ENCODE peak calls at places on chromosomes 3 and 15, in six cellular contexts. V, Y, U, O, H and B are unnamed samples.

GRCh38 chr3:60743631-60744164 is 507.6 kb downstream of the FHIT start:
- DNase-seq in V (no peak), Y (no peak), U (peak), O (peak), H (no peak), B (no peak)

GRCh38 chr3:151228291-151229125 is 25.5 kb upstream of the GPR171 start:
- DNase-seq in V (no peak), Y (no peak), U (peak), O (peak), H (no peak), B (peak)

GRCh38 chr15:88071141-88071540 is 185.4 kb downstream of the NTRK3 start:
- DNase-seq in V (no peak), Y (no peak), U (no peak), O (no peak), H (no peak), B (no peak)

GRCh38 chr15:100298257-100298656 is 43.5 kb downstream of the ADAMTS17 start:
- DNase-seq in V (no peak), Y (no peak), U (no peak), O (no peak), H (no peak), B (no peak)

GRCh38 chr3:151169700-151170224 is 33.3 kb downstream of the GPR171 start:
- DNase-seq in V (peak), Y (peak), U (no peak), O (peak), H (no peak), B (no peak)

GRCh38 chr15:101174152-101174920 is 77.5 kb downstream of the CHSY1 start:
- DNase-seq in V (no peak), Y (no peak), U (no peak), O (no peak), H (no peak), B (no peak)

GRCh38 chr3:67083277-67083676 is 85.2 kb downstream of the KBTBD8 start:
- DNase-seq in V (no peak), Y (no peak), U (no peak), O (no peak), H (no peak), B (peak)

GRCh38 chr15:81567924-81568323 is 193.9 kb upstream of the TMC3 start:
- DNase-seq in V (no peak), Y (no peak), U (no peak), O (no peak), H (no peak), B (no peak)

GRCh38 chr3:196251918-196252317 is 35.6 kb downstream of the SLC51A start:
- DNase-seq in V (no peak), Y (no peak), U (no peak), O (no peak), H (no peak), B (no peak)

DNA sequence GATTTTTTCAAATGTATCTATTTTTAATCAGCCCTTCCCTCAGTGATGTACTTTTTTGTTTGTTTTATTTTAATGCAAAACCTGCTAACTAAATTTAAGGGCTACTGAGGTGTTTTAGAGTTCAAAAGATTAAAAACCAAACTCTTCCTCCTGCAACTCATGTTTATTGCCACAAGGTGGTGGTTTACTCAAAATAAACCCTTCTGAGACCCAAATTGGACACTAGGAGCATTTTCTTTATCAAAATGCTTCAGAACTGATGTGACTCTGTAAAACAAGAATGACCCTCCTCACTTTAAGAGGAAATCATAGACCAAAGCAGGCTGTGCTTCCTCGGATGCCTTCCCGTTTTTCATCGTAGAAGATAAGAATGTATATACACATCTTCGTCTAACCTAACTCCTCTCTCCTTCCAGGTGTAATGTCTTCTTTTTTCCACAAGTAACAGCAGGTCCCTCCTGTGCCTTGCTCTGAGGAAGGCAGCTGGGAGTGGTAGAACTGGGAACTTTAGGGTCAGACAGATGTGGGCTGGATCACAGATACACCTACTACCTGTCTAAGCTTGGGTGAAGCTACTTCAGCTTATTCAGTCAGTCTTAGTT is 2.9 kb upstream of the NME9 start:
- DNase-seq in V (no peak), Y (peak), U (peak), O (no peak), H (no peak), B (peak)
- TF ChIP-seq CTCF in V (peak), Y (no peak), U (peak), O (peak), H (no peak), B (peak)

GRCh38 chr3:48991851-48992545 is 2.0 kb downstream of the P4HTM start:
- DNase-seq in V (no peak), Y (no peak), U (no peak), O (no peak), H (no peak), B (peak)

GRCh38 chr3:48993834-48994233 is 3.8 kb downstream of the P4HTM start:
- DNase-seq in V (no peak), Y (no peak), U (no peak), O (no peak), H (no peak), B (no peak)

GRCh38 chr3:48990636-48991421 is 788 bp downstream of the P4HTM start:
- DNase-seq in V (peak), Y (peak), U (no peak), O (no peak), H (no peak), B (peak)

GRCh38 chr3:48989126-48989795 is 780 bp upstream of the P4HTM start:
- DNase-seq in V (no peak), Y (no peak), U (no peak), O (no peak), H (no peak), B (no peak)

DNA sequence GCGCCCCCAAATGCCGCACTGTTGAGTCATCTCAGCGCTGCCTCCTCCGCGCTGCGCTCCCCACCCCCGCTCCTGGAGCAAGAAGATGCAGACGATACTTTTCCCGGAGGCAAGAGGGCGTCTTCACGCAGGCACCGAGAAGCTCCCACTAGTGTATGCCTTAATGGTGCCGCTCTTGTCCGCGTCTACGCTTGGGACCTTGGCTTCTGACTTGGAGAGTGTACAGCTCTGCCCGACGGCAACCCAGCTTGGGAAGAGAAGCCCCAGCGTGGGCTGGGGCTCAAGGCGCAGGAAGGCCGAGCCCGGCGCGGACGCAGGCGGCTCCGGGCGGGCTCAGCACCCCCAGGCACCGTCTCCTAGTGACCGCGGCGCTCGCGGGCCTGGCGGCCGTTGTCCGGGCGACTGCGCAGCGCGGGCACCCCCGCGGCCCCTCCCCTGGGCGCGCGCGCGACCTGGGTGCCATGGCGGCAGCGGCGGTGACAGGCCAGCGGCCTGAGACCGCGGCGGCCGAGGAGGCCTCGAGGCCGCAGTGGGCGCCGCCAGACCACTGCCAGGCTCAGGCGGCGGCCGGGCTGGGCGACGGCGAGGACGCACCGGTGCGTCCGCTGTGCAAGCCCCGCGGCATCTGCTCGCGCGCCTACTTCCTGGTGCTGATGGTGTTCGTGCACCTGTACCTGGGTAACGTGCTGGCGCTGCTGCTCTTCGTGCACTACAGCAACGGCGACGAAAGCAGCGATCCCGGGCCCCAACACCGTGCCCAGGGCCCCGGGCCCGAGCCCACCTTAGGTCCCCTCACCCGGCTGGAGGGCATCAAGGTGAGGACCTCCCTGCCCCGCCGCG is at the start of gene P4HTM:
- DNase-seq in V (peak), Y (peak), U (no peak), O (peak), H (peak), B (peak)
- TF ChIP-seq CTCF in V (no peak), Y (peak), U (no peak), O (peak), H (no peak), B (peak)

GRCh38 chr15:89526181-89526580 is 29.8 kb upstream of the RHCG start:
- DNase-seq in V (no peak), Y (no peak), U (no peak), O (no peak), H (no peak), B (no peak)

GRCh38 chr15:89528757-89529352 is 32.5 kb upstream of the RHCG start:
- DNase-seq in V (no peak), Y (no peak), U (no peak), O (no peak), H (no peak), B (no peak)

GRCh38 chr15:89526601-89527441 is 30.4 kb upstream of the RHCG start:
- DNase-seq in V (peak), Y (no peak), U (no peak), O (no peak), H (no peak), B (no peak)

GRCh38 chr15:89533861-89534544 is 37.6 kb upstream of the RHCG start:
- DNase-seq in V (no peak), Y (no peak), U (no peak), O (no peak), H (no peak), B (peak)

GRCh38 chr15:89531796-89532537 is 35.6 kb upstream of the RHCG start:
- DNase-seq in V (no peak), Y (no peak), U (no peak), O (no peak), H (no peak), B (peak)
- TF ChIP-seq CTCF in V (no peak), Y (no peak), U (no peak), O (no peak), H (no peak), B (no peak)

GRCh38 chr3:10780922-10781321 is 35.1 kb upstream of the SLC6A11 start:
- DNase-seq in V (no peak), Y (no peak), U (no peak), O (no peak), H (no peak), B (no peak)

GRCh38 chr3:10780243-10780642 is 35.8 kb upstream of the SLC6A11 start:
- DNase-seq in V (no peak), Y (no peak), U (no peak), O (no peak), H (no peak), B (no peak)

GRCh38 chr3:10779293-10779805 is 36.7 kb upstream of the SLC6A11 start:
- DNase-seq in V (no peak), Y (no peak), U (no peak), O (no peak), H (no peak), B (no peak)

GRCh38 chr3:10777627-10778026 is 38.4 kb upstream of the SLC6A11 start:
- DNase-seq in V (no peak), Y (no peak), U (no peak), O (no peak), H (no peak), B (no peak)

DNA sequence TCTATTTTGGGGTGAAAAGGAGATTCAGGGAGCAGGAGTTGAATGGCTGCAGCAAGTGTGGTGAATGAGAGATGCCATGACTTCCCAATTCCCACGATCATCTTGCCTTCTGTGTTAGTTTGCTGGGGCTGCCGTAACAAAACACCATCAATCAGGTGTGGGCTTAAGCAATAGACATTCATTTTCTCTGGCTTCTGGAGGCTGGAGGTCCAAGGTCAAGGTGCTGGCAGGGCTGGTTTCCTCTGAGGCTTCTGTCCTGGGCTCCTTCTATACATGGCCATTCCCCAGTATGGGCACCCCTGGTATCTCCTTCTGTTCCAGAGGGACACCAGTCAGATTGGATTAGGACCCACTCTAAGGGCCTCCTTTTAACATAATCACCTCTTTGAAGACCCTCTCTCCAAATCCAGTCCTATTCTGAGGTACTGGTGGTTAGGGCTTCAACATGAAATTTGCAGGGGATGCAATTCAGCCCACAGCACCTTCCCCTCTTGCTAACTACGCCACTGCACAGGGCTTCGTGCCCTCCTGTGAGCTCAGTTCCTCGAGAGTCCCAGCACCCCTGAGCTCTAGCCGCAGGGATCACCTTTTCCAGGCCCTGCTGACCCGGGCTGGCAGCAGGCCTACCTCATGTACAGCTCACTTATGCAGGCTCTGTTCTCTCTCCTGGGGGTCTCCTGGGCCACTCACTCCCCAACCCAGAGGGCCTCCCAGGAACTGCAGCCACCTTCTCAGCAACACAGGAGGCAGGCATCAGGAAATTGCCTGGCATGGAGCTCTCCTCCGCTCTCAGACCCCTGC is 37.3 kb upstream of the SLC6A11 start:
- DNase-seq in V (no peak), Y (no peak), U (no peak), O (no peak), H (no peak), B (no peak)
- TF ChIP-seq CTCF in V (no peak), Y (no peak), U (no peak), O (no peak), H (no peak), B (no peak)